ENCODE peak calls at places on chromosomes 4 and X, in four cellular contexts. J is stimulated activated effector memory CD8-positive, alpha-beta T cell treated with anti-CD3 and anti-CD28 coated beads, Interleukin-12 subunit alpha, Interleukin-12 subunit beta, amount 100 ng/mL, for 72 hours; K is SHP77; Y is DMS79. G is an unnamed sample.

GRCh38 chrX:152072236-152072635 is 66.1 kb downstream of the MAGEA10 start:
- DNase-seq in J (no peak), K (no peak), Y (no peak), G (no peak)

GRCh38 chr4:151797853-151798252 is 37.0 kb upstream of the GATB start:
- DNase-seq in J (no peak), K (no peak), Y (no peak), G (no peak)

GRCh38 chr4:145179201-145179860 is 1.1 kb downstream of the OTUD4 start:
- DNase-seq in J (peak; percentile 87), K (no peak), Y (no peak), G (peak; percentile 14)

GRCh38 chr4:188432328-188432727 is 293.1 kb downstream of the TRIML1 start:
- DNase-seq in J (no peak), K (no peak), Y (no peak), G (no peak)

GRCh38 chr4:3041192-3042142 is 32.9 kb downstream of the HTT-AS start:
- DNase-seq in J (no peak), K (no peak), Y (no peak), G (no peak)

GRCh38 chr4:174394915-174395314 is 111.2 kb downstream of the CEP44 start:
- DNase-seq in J (no peak), K (no peak), Y (no peak), G (no peak)

GRCh38 chr4:90922174-90922573 is 795.0 kb downstream of the CCSER1 start:
- DNase-seq in J (no peak), K (no peak), Y (no peak), G (no peak)

GRCh38 chrX:72713130-72713529 is 976 bp downstream of the PHKA1 start:
- DNase-seq in J (no peak), K (no peak), Y (no peak), G (no peak)

GRCh38 chr4:152009046-152009445 is 248.2 kb upstream of the GATB start:
- DNase-seq in J (no peak), K (no peak), Y (no peak), G (no peak)

GRCh38 chr4:176298664-176299063 is 21.1 kb upstream of the SPCS3 start:
- DNase-seq in J (no peak), K (no peak), Y (no peak), G (no peak)

GRCh38 chrX:39859991-39860861 is 237.5 kb downstream of the BCOR start:
- DNase-seq in J (peak; percentile 87), K (peak; percentile 86), Y (no peak), G (no peak)

GRCh38 chr4:110196871-110197420 is 1.5 kb downstream of the ELOVL6 start:
- DNase-seq in J (peak; percentile 80), K (peak; percentile 34), Y (no peak), G (peak; percentile 46)

GRCh38 chr4:4422856-4423485 is 36.1 kb downstream of the NSG1 start:
- DNase-seq in J (no peak), K (no peak), Y (no peak), G (peak; percentile 7)

GRCh38 chr4:2256156-2256731 is 5.7 kb downstream of the MXD4 start:
- DNase-seq in J (peak; percentile 48), K (no peak), Y (no peak), G (no peak)

GRCh38 chrX:40105791-40106676 is 8.3 kb upstream of the BCOR start:
- DNase-seq in J (peak; percentile 76), K (peak; percentile 61), Y (no peak), G (peak; percentile 84)

GRCh38 chr4:2284934-2285664 is 23.2 kb upstream of the MXD4 start:
- DNase-seq in J (no peak), K (no peak), Y (no peak), G (no peak)

GRCh38 chr4:125758438-125758837 is 443.7 kb downstream of the FAT4 start:
- DNase-seq in J (no peak), K (no peak), Y (no peak), G (no peak)

GRCh38 chrX:155766321-155766720 is 114.8 kb upstream of the VAMP7 start:
- DNase-seq in J (no peak), K (no peak), Y (no peak), G (no peak)

GRCh38 chr4:5753766-5754528 is 42.9 kb downstream of the EVC start:
- DNase-seq in J (peak; percentile 38), K (no peak), Y (no peak), G (no peak)

G was measured in NCI-H2107.